ENCODE peak calls at places on chromosomes 4 and X, in four cellular contexts. E, O, V and D are unnamed samples.

GRCh38 chrX:153868576-153869472 is 17.1 kb downstream of the L1CAM start:
- DNase-seq in V (no peak), E (no peak), O (no peak), D (no peak)

GRCh38 chrX:3582421-3582820 is 131.0 kb downstream of the PRKX start:
- DNase-seq in V (no peak), E (no peak), O (no peak), D (no peak)

GRCh38 chr4:127868196-127868595 is 12.5 kb upstream of the PLK4 start:
- DNase-seq in V (no peak), O (no peak), E (no peak), D (no peak)

GRCh38 chr4:109025471-109026076 is 262.7 kb upstream of the ETNPPL start:
- DNase-seq in V (no peak), E (no peak), O (no peak), D (no peak)

GRCh38 chrX:110491846-110492620 is 133.4 kb downstream of the RTL9 start:
- DNase-seq in V (no peak), O (no peak), E (no peak), D (no peak)

GRCh38 chr4:70788733-70789132 is 51.0 kb downstream of the GRSF1 start:
- DNase-seq in O (no peak), V (no peak), E (no peak), D (no peak)

GRCh38 chrX:120308959-120309872 is 2.0 kb downstream of the TMEM255A start:
- DNase-seq in O (peak), E (peak), V (peak), D (peak)

GRCh38 chr4:7819446-7819845 is 120.2 kb downstream of the AFAP1 start:
- DNase-seq in E (no peak), V (no peak), O (no peak), D (no peak)

GRCh38 chrX:22323541-22323940 is 50.8 kb downstream of the CBLL2 start:
- DNase-seq in E (peak), O (no peak), V (no peak), D (no peak)

GRCh38 chr4:64718091-64718490 is 308.8 kb upstream of the TECRL start:
- DNase-seq in V (no peak), E (peak), O (no peak), D (no peak)

GRCh38 chrX:66164470-66164869 is 423 bp downstream of the HEPH start:
- DNase-seq in E (no peak), O (no peak), V (no peak), D (no peak)

GRCh38 chr4:110484029-110484428 is 8.1 kb downstream of the ENPEP start:
- DNase-seq in V (no peak), O (no peak), E (no peak), D (no peak)

GRCh38 chrX:13903405-13903804 is 86.5 kb upstream of the GPM6B start:
- DNase-seq in O (no peak), E (peak), V (no peak), D (no peak)

GRCh38 chr4:26132858-26133257 is 188.0 kb upstream of the RBPJ start:
- DNase-seq in E (no peak), V (no peak), O (no peak), D (no peak)
- TF ChIP-seq CTCF in E (no peak), V (peak), O (no peak), D (no peak)

GRCh38 chrX:107541244-107541643 is 87.1 kb upstream of the PRPS1 start:
- DNase-seq in E (no peak), V (no peak), O (no peak), D (no peak)

GRCh38 chrX:107542500-107542899 is 85.8 kb upstream of the PRPS1 start:
- DNase-seq in E (peak), V (no peak), O (no peak), D (no peak)

DNA sequence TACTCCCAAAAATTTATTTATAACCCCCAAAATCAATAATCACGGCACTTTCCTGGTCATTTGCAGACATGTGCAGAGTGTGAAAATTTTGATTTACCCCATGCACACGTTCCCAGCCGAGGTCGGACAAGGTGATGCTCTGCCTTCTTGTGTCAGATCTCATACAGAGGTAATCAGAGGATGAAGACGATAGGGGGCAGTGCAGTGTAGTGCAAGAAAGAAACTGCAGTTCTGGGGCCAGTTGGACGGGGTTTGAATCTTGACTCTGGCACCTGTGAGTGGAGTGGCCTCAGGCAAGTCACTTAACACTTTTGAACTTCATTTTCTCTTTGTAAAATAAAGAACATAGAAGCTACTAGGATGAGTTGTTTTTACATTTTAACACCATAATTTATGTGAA is 88.4 kb downstream of the FRMPD3 start:
- DNase-seq in V (no peak), O (no peak), E (peak), D (peak)
- TF ChIP-seq CTCF in V (peak), O (peak), E (peak), D (peak)

GRCh38 chr4:77418333-77418732 is 187.3 kb upstream of the CXCL13 start:
- DNase-seq in O (no peak), V (no peak), E (no peak), D (peak)
- TF ChIP-seq CTCF in O (no peak), V (peak), E (peak), D (peak)

GRCh38 chr4:81096566-81096965 is 66.1 kb downstream of the BMP3 start:
- DNase-seq in O (no peak), V (no peak), E (no peak), D (no peak)

GRCh38 chr4:81093720-81094401 is 63.4 kb downstream of the BMP3 start:
- DNase-seq in E (no peak), O (no peak), V (no peak), D (no peak)

DNA sequence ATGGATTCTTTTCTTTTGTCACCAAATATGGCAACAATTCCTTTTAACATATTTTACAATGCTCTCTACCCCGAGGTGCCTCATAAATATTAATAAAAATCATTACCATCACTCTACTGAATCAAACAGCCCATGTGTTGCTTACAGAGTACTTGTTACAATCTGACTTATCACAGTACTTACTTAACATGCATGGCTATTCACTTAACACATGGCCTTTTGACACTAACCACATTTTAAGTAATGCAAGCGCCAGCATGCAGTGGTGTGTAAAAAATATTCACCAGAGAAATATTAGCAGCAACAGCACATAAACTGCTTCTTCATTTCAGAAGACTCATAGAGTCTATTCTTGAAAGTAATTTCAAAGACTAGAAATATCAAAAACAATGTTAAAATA is 64.9 kb downstream of the BMP3 start:
- DNase-seq in O (no peak), E (no peak), V (no peak), D (no peak)
- TF ChIP-seq CTCF in O (no peak), E (no peak), V (no peak), D (no peak)

DNA sequence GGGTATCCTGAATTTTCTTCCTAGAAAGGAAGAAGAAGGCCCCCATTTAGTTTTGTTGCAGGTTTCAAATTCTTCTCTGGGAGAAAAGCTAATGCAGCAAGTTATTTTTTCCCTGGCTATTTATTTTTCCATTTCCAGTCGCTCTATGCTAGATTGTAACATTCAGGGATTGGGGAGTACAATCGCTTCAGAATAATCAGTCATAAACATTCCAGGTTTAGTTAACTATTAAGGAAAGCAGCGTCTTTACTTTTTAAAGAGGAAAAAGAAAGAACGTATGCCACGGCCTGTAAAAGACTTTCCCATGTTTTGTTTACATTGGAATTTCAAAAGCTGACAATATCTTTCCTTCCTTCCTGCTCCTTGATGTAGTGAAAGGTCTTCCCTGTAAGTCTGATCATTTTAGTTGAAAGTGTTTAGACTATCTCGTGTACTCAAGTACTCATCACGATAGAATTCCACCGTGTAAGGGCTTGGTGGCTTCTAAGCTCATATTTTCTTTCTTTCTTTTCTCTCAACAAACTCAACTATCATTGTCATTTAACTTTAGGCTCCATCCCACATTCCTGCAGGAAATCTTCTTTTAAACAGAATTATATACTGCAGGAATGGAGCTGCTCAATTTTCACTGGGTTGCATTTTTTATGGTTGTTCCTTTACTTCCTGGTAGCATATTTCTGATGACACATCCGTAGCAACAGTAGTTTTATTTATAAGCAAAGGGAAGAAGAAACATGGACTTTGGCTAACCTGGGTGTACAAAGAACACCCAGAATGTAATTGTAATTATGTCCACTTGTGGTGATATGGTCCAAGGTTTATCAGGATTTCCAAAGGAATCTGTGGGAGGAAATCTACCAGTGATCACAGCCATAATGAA is 213.1 kb upstream of the FAT1 start:
- DNase-seq in V (no peak), E (peak), O (no peak), D (no peak)
- TF ChIP-seq CTCF in V (peak), E (peak), O (no peak), D (no peak)